ENCODE peak calls at places on chromosome 4, in five cellular contexts. Q is fibroblast of the aortic adventitia, O is tibial nerve, T is choroid plexus epithelial cell, U is H1. W is an unnamed sample.

GRCh38 chr4:134756456-134756855 is 554.9 kb upstream of the PABPC4L start:
- DNase-seq in Q (no peak), O (no peak), T (no peak), U (no peak), W (no peak)

GRCh38 chr4:56986952-56987351 is 8.3 kb downstream of the POLR2B start:
- DNase-seq in Q (no peak), O (no peak), T (no peak), U (no peak), W (no peak)

GRCh38 chr4:14987054-14987453 is 15.2 kb upstream of the CPEB2 start:
- DNase-seq in Q (no peak), O (no peak), T (no peak), U (no peak), W (no peak)

GRCh38 chr4:98341309-98341708 is 80.1 kb downstream of the RAP1GDS1 start:
- DNase-seq in Q (peak; percentile 35), O (no peak), T (peak; percentile 65), U (no peak), W (peak; percentile 72)

GRCh38 chr4:88511236-88511635 is 12.3 kb downstream of the PYURF start:
- DNase-seq in Q (no peak), O (no peak), T (no peak), U (no peak), W (no peak)

GRCh38 chr4:46949822-46950221 is 40.8 kb upstream of the COX7B2 start:
- DNase-seq in Q (no peak), O (no peak), T (no peak), U (no peak), W (no peak)

GRCh38 chr4:16591867-16592266 is 306.6 kb downstream of the LDB2 start:
- DNase-seq in Q (no peak), O (peak; percentile 57), T (peak; percentile 81), U (no peak), W (no peak)

GRCh38 chr4:80610845-80611244 is 275.3 kb downstream of the CFAP299 start:
- DNase-seq in Q (peak; percentile 70), O (no peak), T (peak; percentile 13), U (no peak), W (peak; percentile 47)

GRCh38 chr4:7985891-7986441 is 46.3 kb upstream of the AFAP1 start:
- DNase-seq in Q (peak; percentile 56), O (no peak), T (peak; percentile 62), U (no peak), W (no peak)
- H3K4me3 ChIP-seq in Q (no peak overlapping the region), O (no peak overlapping the region), T (peak overlapping the region; percentile 0), U (no peak overlapping the region), W (no peak overlapping the region)

DNA sequence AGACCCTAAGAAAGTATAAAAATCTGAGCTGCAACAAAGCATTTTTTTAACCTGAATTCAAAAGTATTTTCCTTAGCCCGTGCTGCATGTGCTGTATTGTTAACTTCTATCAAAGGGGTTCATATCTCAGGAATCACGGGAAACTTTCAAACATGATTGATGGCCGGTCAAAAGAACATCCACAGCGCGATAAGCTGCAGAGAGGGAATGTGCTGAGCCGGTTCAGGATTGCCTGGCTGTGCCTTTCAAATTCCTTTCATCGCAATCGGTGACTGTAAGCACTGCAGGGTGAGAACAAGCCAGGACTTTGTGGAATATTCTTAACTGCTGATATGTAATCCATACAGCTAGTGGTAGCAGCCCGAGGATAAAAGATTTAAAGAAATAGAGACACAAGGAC is 210.9 kb upstream of the NOCT start:
- DNase-seq in Q (peak; percentile 11), O (no peak), T (peak; percentile 26), U (no peak), W (peak; percentile 15)
- H3K4me3 ChIP-seq in Q (no peak overlapping the region), O (no peak overlapping the region), T (no peak overlapping the region), U (no peak overlapping the region), W (no peak overlapping the region)

GRCh38 chr4:92678292-92678691 is 374.5 kb downstream of the GRID2 start:
- DNase-seq in Q (no peak), O (no peak), T (no peak), U (no peak), W (no peak)

GRCh38 chr4:92677805-92678204 is 374.0 kb downstream of the GRID2 start:
- DNase-seq in Q (no peak), O (no peak), T (no peak), U (no peak), W (no peak)
- H3K4me3 ChIP-seq in Q (no peak overlapping the region), O (no peak overlapping the region), T (no peak overlapping the region), U (no peak overlapping the region), W (no peak overlapping the region)

GRCh38 chr4:168633071-168633470 is 136.2 kb downstream of the PALLD start:
- DNase-seq in Q (no peak), O (no peak), T (peak; percentile 38), U (no peak), W (no peak)
- H3K4me3 ChIP-seq in Q (peak overlapping the region; percentile 76), O (no peak overlapping the region), T (peak overlapping the region; percentile 69), U (peak overlapping the region; percentile 77), W (peak overlapping the region; percentile 91)

GRCh38 chr4:112817933-112818921 is 181.3 kb downstream of the LARP7 start:
- DNase-seq in Q (peak; percentile 85), O (peak; percentile 77), T (peak; percentile 94), U (peak; percentile 78), W (peak; percentile 86)
- H3K4me3 ChIP-seq in Q (peak overlapping the region; percentile 71), O (peak overlapping the region; percentile 52), T (peak overlapping the region; percentile 61), U (peak overlapping the region; percentile 54), W (peak overlapping the region; percentile 73)

GRCh38 chr4:183399166-183399565 is 45.3 kb upstream of the CDKN2AIP start:
- DNase-seq in Q (no peak), O (no peak), T (no peak), U (no peak), W (no peak)
- H3K4me3 ChIP-seq in Q (no peak overlapping the region), O (no peak overlapping the region), T (no peak overlapping the region), U (peak overlapping the region; percentile 58), W (no peak overlapping the region)

DNA sequence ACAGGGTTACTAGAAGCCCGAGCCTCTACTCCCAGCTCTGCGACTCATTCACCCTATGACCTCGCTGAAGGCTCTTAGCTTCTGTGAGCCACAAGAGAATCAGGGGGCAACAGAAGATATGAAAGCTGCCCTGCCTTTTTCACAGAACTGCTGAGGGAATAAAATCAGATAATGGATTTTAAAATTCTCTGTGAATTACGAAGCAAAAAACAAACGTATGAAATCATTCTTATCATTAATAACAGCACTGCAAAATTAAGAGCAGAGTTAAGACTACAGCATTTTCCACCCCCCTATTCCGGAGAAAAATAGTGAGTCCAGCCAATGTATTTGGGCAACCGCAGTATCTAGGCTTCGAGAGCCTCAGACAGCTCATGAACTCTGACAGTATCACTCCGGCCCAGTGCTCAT is 33.5 kb downstream of the AFAP1 start:
- DNase-seq in Q (peak; percentile 71), O (no peak), T (peak; percentile 41), U (no peak), W (peak; percentile 65)
- H3K4me3 ChIP-seq in Q (peak overlapping the region; percentile 49), O (no peak overlapping the region), T (no peak overlapping the region), U (no peak overlapping the region), W (no peak overlapping the region)

DNA sequence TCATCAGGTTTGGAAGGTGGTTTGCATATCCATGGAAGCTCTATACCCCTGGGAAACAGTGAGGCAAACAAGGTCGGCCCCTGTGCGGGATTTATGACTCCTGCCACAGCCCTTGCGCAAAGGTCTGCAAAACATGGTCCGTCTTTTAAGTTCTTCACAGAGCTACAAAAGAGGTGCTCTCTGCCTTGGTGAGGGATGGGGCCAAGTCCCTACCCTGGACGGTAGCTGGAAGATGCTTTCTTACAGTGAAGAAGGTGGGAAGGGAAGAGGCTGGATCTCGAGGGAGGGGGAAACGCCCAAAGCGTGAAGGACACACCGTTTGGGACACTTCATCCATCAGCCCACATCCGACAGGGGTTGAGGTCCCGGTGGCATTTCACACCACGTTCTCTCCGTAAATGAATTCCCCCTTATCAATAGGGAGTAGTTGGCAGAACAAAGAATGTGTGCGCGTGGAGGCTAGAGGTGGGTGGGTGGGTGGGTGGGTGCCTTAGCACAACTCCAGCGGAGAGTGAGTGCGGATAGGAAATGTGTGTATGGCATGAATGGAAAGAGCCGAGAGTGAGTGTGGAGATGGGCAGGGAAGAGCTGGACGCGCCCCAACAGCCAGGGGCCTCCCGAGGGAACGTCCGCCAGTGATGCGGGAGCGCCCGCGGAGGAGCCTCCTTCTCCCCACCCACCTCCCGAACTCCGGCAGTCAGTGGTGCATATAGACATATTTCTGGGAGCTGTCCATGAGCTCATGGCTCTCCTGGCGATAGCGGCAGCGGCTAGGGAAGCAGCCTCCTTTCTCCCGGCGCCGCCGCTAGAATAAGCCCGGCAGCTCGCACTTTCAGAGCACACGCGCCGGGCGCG is 68.3 kb downstream of the LARP7 start:
- DNase-seq in Q (peak; percentile 51), O (peak; percentile 19), T (peak; percentile 69), U (peak; percentile 19), W (peak; percentile 58)
- H3K4me3 ChIP-seq in Q (peak overlapping the region; percentile 53), O (peak overlapping the region; percentile 41), T (peak overlapping the region; percentile 37), U (peak overlapping the region; percentile 62), W (peak overlapping the region; percentile 37)